ENCODE peak calls at places on chromosomes 1 and 21, in six cellular contexts. E is GM20000; S is cardiac fibroblast; N is WTC11; P is activated CD8-positive, alpha-beta T cell treated with anti-CD3 and anti-CD28 coated beads for 36 hours; A is foreskin fibroblast. F is an unnamed sample.

GRCh38 chr1:119784127-119784781 is 15.5 kb upstream of the HMGCS2 start:
- DNase-seq in E (no peak), A (peak), P (no peak), S (peak), N (no peak), F (no peak)

GRCh38 chr1:35120458-35121133 is 41.4 kb downstream of the ZMYM1 start:
- DNase-seq in E (peak), A (no peak), P (peak), S (peak), N (peak), F (no peak)

GRCh38 chr21:25323356-25323949 is 283.8 kb downstream of the MRPL39 start:
- DNase-seq in A (no peak), S (peak), E (no peak), N (no peak), P (no peak), F (no peak)

GRCh38 chr1:38500352-38500751 is 359.2 kb downstream of the RRAGC start:
- DNase-seq in N (no peak), E (no peak), S (no peak), P (peak), A (no peak), F (no peak)

GRCh38 chr1:225737179-225737578 is 40.4 kb upstream of the SRP9 start:
- DNase-seq in S (no peak), A (no peak), N (no peak), E (no peak), P (no peak), F (no peak)

GRCh38 chr1:69567847-69568434 is at the start of gene LRRC7:
- DNase-seq in N (peak), A (no peak), S (no peak), E (peak), P (peak), F (peak)

GRCh38 chr1:202105571-202106339 is 17.0 kb upstream of the GPR37L1 start:
- DNase-seq in S (peak), P (no peak), E (no peak), N (peak), A (no peak), F (peak)

GRCh38 chr1:44417351-44418021 is 12.4 kb downstream of the RNF220 start:
- DNase-seq in P (peak), E (peak), N (peak), S (peak), A (no peak), F (peak)

GRCh38 chr1:7386226-7387052 is 384.7 kb upstream of the VAMP3 start:
- DNase-seq in S (no peak), E (no peak), N (no peak), P (no peak), A (no peak), F (no peak)

GRCh38 chr1:117644696-117645311 is 39.0 kb downstream of the TENT5C start:
- DNase-seq in A (no peak), E (peak), S (no peak), N (no peak), P (no peak), F (no peak)

DNA sequence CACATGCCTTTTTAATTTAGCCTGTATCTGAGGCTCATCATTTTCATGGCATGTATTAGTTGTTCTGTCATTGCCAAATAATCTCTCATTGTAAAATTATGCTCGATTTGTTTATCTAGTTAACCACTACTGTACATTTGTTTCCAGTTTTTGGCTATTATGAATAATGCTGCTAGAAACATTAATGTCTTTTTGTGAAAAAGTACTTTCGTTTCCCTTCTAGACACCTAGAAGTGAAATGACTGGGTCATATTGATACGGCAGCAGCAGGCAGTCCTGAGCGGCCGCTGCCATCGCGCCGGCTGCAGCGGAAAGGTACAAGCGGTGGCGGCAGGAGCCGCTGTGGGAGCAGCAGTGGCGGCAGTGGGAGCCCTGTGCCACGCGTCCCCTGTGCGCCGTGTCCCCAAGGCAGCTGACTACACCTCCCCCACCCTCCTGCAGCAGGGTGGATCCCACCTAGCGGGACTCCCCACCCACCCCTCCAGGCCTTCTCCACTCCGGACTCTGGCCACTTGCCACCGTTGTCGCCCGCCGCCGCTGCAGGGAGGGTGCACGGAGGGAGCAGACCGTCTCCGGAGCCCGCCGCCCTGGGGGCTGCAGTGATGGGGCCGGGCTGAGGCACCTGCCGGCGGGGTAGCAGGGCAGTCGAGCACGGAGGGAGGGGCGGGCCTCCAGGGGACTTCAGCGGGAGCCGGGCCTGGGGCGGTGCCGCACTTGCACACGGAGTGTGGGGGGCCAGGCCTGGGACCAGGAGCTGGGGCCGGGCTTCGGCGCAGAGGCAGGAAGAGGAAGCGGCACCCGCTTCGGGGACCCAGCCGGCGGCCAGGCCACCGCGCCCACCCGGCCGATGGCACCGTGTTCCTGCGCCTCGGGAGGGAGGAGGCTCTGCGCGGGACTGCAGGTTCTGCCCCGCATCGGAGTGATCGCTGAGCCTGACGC is 66.8 kb upstream of the RGS7 start:
- DNase-seq in N (peak), P (peak), A (peak), S (peak), E (peak), F (peak)
- TF ChIP-seq CTCF in N (no peak), P (no peak), A (no peak), S (peak), E (no peak), F (no peak)

GRCh38 chr1:86753700-86754099 is 49.3 kb downstream of the SH3GLB1 start:
- DNase-seq in P (peak), S (no peak), E (no peak), A (no peak), N (no peak), F (no peak)
- TF ChIP-seq CTCF in P (no peak), S (no peak), E (no peak), A (no peak), N (no peak), F (no peak)

DNA sequence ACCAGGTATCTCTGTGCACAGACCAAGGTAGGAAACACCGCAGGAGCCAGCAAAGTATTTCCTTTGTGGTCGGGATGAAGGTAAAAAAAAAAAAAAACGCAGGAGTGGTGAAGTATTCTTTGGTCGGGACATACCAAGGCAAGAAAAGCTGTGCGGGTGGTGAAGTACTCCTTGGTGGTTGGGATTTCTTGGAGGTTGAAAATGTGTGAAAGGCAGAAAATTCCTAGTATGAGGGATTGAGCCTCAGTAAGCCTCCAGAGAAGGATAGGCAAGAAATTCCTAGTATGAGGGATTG is 802.6 kb downstream of the PLA2G4A start:
- DNase-seq in A (no peak), S (no peak), N (no peak), P (no peak), E (no peak), F (no peak)
- TF ChIP-seq CTCF in A (no peak), S (no peak), N (no peak), P (no peak), E (no peak), F (no peak)

GRCh38 chr21:34243562-34243961 is 120.2 kb upstream of the KCNE2 start:
- DNase-seq in S (peak), P (peak), A (peak), E (no peak), N (peak), F (no peak)
- TF ChIP-seq CTCF in S (peak), P (peak), A (peak), E (peak), N (peak), F (no peak)

GRCh38 chr1:205749826-205750682 is at the start of gene NUCKS1:
- DNase-seq in E (peak), A (peak), N (peak), S (peak), P (peak), F (peak)
- TF ChIP-seq CTCF in E (no peak), A (peak), N (no peak), S (peak), P (no peak), F (no peak)

DNA sequence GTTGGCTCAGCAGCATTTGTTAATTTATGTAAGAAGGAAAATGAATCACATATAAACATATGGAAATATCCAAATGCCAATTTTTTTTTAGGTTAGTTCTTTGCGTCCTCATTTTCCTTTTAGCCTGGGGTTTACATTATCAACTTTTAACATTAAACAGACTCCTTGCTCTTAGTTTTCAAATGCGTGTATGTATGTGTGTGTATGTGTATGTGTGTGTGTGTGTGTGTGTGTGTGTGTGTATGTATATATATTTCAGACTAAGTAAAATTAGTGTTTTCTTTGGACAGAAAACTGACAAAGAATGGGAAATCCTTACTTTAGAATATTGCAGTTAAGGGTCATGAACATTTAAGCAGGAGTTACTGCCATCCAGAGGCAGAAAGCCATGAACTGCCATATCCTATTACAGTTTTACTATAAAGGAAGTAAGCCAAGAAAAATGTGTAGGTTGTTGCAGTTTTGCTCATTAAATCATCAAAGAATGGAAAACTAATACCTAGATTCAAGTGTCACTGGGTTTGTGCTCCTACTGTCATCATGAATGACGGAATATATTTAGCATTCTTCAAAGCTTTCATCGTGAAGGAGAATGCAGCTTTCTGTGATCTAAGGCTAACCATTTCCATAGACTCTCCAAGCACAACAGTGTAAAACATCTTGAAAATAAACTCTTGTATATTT is 477.0 kb upstream of the NR5A2 start:
- DNase-seq in N (no peak), S (peak), E (no peak), P (no peak), A (peak), F (no peak)
- TF ChIP-seq CTCF in N (no peak), S (no peak), E (no peak), P (no peak), A (peak), F (no peak)

GRCh38 chr1:18232052-18232451 is 124.5 kb downstream of the IGSF21 start:
- DNase-seq in P (no peak), S (no peak), N (no peak), E (no peak), A (no peak), F (no peak)
- TF ChIP-seq CTCF in P (peak), S (peak), N (peak), E (peak), A (peak), F (peak)

GRCh38 chr1:923131-923990 is at the start of gene SAMD11:
- DNase-seq in N (peak), E (no peak), S (peak), P (peak), A (peak), F (peak)

GRCh38 chr1:920008-920407 is 3.7 kb upstream of the SAMD11 start:
- DNase-seq in E (no peak), P (no peak), S (no peak), N (no peak), A (no peak), F (no peak)

GRCh38 chr1:919271-919872 is 4.4 kb upstream of the SAMD11 start:
- DNase-seq in P (no peak), S (no peak), A (no peak), N (no peak), E (no peak), F (no peak)

GRCh38 chr1:920506-920905 is 3.2 kb upstream of the SAMD11 start:
- DNase-seq in N (no peak), E (no peak), P (no peak), S (no peak), A (no peak), F (no peak)

GRCh38 chr1:921011-921837 is 2.5 kb upstream of the SAMD11 start:
- DNase-seq in S (peak), P (no peak), A (peak), E (no peak), N (peak), F (peak)
- TF ChIP-seq CTCF in S (peak), P (peak), A (peak), E (no peak), N (no peak), F (no peak)

DNA sequence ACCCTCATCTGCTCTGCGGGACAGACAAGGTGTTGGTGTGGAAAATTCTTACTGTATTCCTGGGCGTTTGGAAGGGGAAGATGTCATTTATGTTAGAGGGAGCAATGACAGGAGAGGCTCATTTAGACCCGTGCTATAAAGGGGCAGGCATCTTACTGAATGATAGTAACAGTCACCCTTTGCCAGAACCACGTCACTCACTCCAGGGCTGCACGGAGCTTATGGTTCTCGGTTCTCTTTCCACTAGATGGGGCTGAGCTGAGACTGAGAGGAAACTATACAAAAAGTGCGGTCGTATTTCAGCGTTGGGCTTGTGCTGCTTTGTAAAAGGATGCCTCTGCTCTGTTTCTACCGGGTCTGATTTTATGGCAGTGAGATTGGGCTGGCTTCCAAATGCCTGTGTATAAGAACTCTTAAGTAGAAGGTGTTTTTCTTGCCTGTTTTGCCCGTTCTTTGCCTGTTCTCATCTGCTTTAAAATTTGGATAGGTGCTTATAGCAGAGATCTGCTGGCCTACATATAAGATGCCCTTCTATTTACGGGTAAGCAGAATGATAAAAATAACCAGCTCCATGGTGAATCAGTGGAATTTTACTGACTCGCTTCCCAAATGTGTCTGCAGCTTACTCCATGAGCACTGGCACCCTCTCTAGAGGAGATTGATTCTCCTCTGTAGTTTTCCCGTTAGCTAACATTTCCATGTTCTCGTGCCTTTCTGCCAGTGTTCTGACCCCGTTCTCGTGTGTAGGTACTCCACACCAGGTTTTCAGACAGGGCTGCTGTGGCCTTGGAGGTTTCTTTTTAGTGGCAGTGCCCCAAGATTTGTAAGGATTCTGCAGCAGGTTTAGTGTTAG is 55.9 kb downstream of the MRPS6 start:
- DNase-seq in P (peak), E (no peak), A (peak), S (peak), N (no peak), F (no peak)
- TF ChIP-seq CTCF in P (no peak), E (no peak), A (peak), S (peak), N (no peak), F (no peak)

F was measured in mesothelial cell of epicardium.